ENCODE peak calls at places on chromosomes 7 and 10, in five cellular contexts. L is NCI-H1436, S is osteocyte, I is endothelial cell, V is neuronal stem cell. D is an unnamed sample.

GRCh38 chr7:73547841-73548240 is 9.6 kb downstream of the BCL7B start:
- DNase-seq in L (no peak), S (no peak), I (no peak), V (no peak), D (no peak)

GRCh38 chr7:96388166-96388565 is 66.3 kb upstream of the SLC25A13 start:
- DNase-seq in L (no peak), S (no peak), I (no peak), V (no peak), D (no peak)

GRCh38 chr7:105854516-105854915 is 21.9 kb downstream of the ATXN7L1 start:
- DNase-seq in L (no peak), S (no peak), I (no peak), V (no peak), D (no peak)

GRCh38 chr10:52314007-52314821 is at the start of gene DKK1:
- DNase-seq in L (no peak), S (peak), I (peak), V (peak), D (peak)

GRCh38 chr10:17872191-17873091 is 63.3 kb downstream of the MRC1 start:
- DNase-seq in L (no peak), S (no peak), I (peak), V (peak), D (no peak)

GRCh38 chr7:66281678-66282593 is 76.8 kb downstream of the TPST1 start:
- DNase-seq in L (no peak), S (no peak), I (no peak), V (no peak), D (no peak)

GRCh38 chr10:121926669-121927360 is 1.0 kb downstream of the ATE1 start:
- DNase-seq in L (no peak), S (peak), I (no peak), V (peak), D (peak)

GRCh38 chr10:15197911-15198310 is 29.4 kb upstream of the NMT2 start:
- DNase-seq in L (no peak), S (no peak), I (no peak), V (no peak), D (no peak)

GRCh38 chr7:47266131-47266706 is 315.7 kb downstream of the TNS3 start:
- DNase-seq in L (peak), S (peak), I (peak), V (peak), D (peak)

GRCh38 chr10:88159127-88159829 is 295.9 kb downstream of the PTEN start:
- DNase-seq in L (no peak), S (no peak), I (no peak), V (no peak), D (no peak)

GRCh38 chr10:70777063-70777875 is 7.9 kb downstream of the TBATA start:
- DNase-seq in L (no peak), S (peak), I (no peak), V (no peak), D (no peak)

GRCh38 chr10:73408061-73408460 is 5.8 kb downstream of the ANXA7 start:
- DNase-seq in L (no peak), S (no peak), I (no peak), V (no peak), D (no peak)

GRCh38 chr7:55573526-55573925 is 1.2 kb upstream of the VOPP1 start:
- DNase-seq in L (no peak), S (no peak), I (no peak), V (no peak), D (no peak)